ENCODE peak calls at places on chromosome 7, in seven cellular contexts. One of them, this sample, is unnamed.

GRCh38 chr7:82167568-82168314 is 275.8 kb downstream of the CACNA2D1 start:
- DNase-seq in lower lobe of right lung: no peak
- DNase-seq in cardiac muscle cell: peak; percentile 22
- DNase-seq in CD8-positive, alpha-beta T cell: no peak
- DNase-seq in MM.1S: no peak
- DNase-seq in fibroblast of mammary gland: no peak
- DNase-seq in cardiac fibroblast: peak; percentile 31
- DNase-seq in this sample: peak; percentile 18

GRCh38 chr7:14924398-14924797 is 21.8 kb upstream of the DGKB start:
- DNase-seq in cardiac muscle cell: peak; percentile 32
- DNase-seq in MM.1S: no peak
- DNase-seq in fibroblast of mammary gland: peak; percentile 23
- DNase-seq in cardiac fibroblast: peak; percentile 55
- DNase-seq in CD8-positive, alpha-beta T cell: no peak
- DNase-seq in lower lobe of right lung: no peak
- DNase-seq in this sample: peak; percentile 47

GRCh38 chr7:81264116-81264515 is 345.3 kb upstream of the SEMA3C start:
- DNase-seq in lower lobe of right lung: no peak
- DNase-seq in cardiac muscle cell: no peak
- DNase-seq in MM.1S: no peak
- DNase-seq in cardiac fibroblast: peak; percentile 57
- DNase-seq in CD8-positive, alpha-beta T cell: no peak
- DNase-seq in fibroblast of mammary gland: peak; percentile 2
- DNase-seq in this sample: no peak

GRCh38 chr7:44289341-44290249 is 35.8 kb downstream of the CAMK2B start:
- DNase-seq in fibroblast of mammary gland: no peak
- DNase-seq in lower lobe of right lung: peak; percentile 32
- DNase-seq in cardiac fibroblast: no peak
- DNase-seq in CD8-positive, alpha-beta T cell: no peak
- DNase-seq in cardiac muscle cell: peak; percentile 43
- DNase-seq in MM.1S: no peak
- DNase-seq in this sample: no peak

GRCh38 chr7:87960244-87960643 is 26.2 kb downstream of the ADAM22 start:
- DNase-seq in MM.1S: no peak
- DNase-seq in CD8-positive, alpha-beta T cell: no peak
- DNase-seq in lower lobe of right lung: no peak
- DNase-seq in fibroblast of mammary gland: no peak
- DNase-seq in cardiac fibroblast: no peak
- DNase-seq in cardiac muscle cell: no peak
- DNase-seq in this sample: no peak

GRCh38 chr7:44580945-44581344 is 1.1 kb downstream of the TMED4 start:
- DNase-seq in MM.1S: no peak
- DNase-seq in fibroblast of mammary gland: no peak
- DNase-seq in cardiac fibroblast: no peak
- DNase-seq in lower lobe of right lung: no peak
- DNase-seq in CD8-positive, alpha-beta T cell: no peak
- DNase-seq in cardiac muscle cell: no peak
- DNase-seq in this sample: no peak

GRCh38 chr7:24951441-24951840 is 28.5 kb downstream of the OSBPL3 start:
- DNase-seq in lower lobe of right lung: no peak
- DNase-seq in MM.1S: no peak
- DNase-seq in cardiac muscle cell: no peak
- DNase-seq in CD8-positive, alpha-beta T cell: no peak
- DNase-seq in fibroblast of mammary gland: no peak
- DNase-seq in cardiac fibroblast: no peak
- DNase-seq in this sample: no peak

GRCh38 chr7:17488829-17489228 is 190.4 kb downstream of the AHR start:
- DNase-seq in CD8-positive, alpha-beta T cell: no peak
- DNase-seq in lower lobe of right lung: no peak
- DNase-seq in MM.1S: no peak
- DNase-seq in cardiac fibroblast: no peak
- DNase-seq in cardiac muscle cell: no peak
- DNase-seq in fibroblast of mammary gland: no peak
- DNase-seq in this sample: no peak

GRCh38 chr7:132458685-132459084 is 117.6 kb downstream of the PLXNA4 start:
- DNase-seq in MM.1S: no peak
- DNase-seq in CD8-positive, alpha-beta T cell: no peak
- DNase-seq in lower lobe of right lung: no peak
- DNase-seq in fibroblast of mammary gland: no peak
- DNase-seq in cardiac fibroblast: no peak
- DNase-seq in cardiac muscle cell: no peak
- DNase-seq in this sample: no peak

DNA sequence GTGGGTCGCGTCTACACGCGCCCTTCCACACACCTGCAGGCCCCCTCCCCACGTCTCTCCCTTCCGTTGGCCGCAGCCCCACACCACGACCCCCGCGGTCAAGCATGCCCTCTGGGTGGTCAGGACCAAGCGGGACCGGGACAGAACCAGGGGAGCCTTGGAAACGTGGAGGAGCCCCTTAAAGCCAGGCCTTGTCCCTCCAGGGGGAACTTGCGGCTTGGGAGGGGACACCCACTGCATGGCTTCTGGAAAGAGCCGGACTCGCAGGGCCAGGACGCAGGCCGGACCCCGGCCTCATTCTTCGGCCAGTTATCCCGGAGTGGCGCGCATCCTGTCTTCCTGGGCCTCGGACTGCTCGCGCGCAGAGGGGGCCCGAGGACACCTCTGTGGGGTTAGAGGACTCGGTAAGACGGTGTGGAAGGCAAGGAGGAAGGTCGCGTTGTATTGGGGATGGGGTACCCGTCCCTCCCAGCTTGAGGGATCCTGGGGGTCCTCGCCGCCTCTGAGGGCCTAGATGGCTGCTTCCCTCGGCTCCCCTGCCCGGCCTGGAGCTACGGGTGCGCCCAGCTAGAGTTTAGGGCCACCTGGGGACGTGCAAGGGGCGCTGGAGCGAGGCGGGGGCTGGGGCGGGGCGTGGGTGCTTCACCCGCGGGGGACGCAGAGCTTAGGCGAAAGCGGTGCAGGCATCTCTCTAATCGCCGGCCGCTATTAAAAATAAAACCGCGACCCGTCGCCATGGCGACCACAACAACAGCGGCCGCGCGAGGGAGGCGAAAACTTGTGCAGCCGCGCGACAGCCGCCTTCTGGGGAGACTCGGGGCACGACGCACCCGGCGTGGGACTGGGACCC is 1.8 kb upstream of the PDGFA start:
- DNase-seq in fibroblast of mammary gland: peak; percentile 19
- DNase-seq in cardiac muscle cell: peak; percentile 65
- DNase-seq in lower lobe of right lung: peak; percentile 78
- DNase-seq in cardiac fibroblast: peak; percentile 57
- DNase-seq in MM.1S: no peak
- DNase-seq in CD8-positive, alpha-beta T cell: no peak
- DNase-seq in this sample: peak; percentile 22
- H3K4me3 ChIP-seq in fibroblast of mammary gland: no peak overlapping the region
- H3K4me3 ChIP-seq in cardiac muscle cell: peak overlapping the region; percentile 27
- H3K4me3 ChIP-seq in lower lobe of right lung: peak overlapping the region; percentile 57
- H3K4me3 ChIP-seq in cardiac fibroblast: peak overlapping the region; percentile 35
- H3K4me3 ChIP-seq in MM.1S: no peak overlapping the region
- H3K4me3 ChIP-seq in CD8-positive, alpha-beta T cell: no peak overlapping the region
- H3K4me3 ChIP-seq in this sample: peak overlapping the region; percentile 53

GRCh38 chr7:85159003-85159402 is 27.9 kb downstream of the SEMA3D start:
- DNase-seq in cardiac muscle cell: no peak
- DNase-seq in lower lobe of right lung: no peak
- DNase-seq in MM.1S: no peak
- DNase-seq in CD8-positive, alpha-beta T cell: no peak
- DNase-seq in cardiac fibroblast: no peak
- DNase-seq in fibroblast of mammary gland: no peak
- DNase-seq in this sample: no peak

GRCh38 chr7:85162743-85163142 is 24.1 kb downstream of the SEMA3D start:
- DNase-seq in lower lobe of right lung: no peak
- DNase-seq in cardiac muscle cell: peak; percentile 11
- DNase-seq in fibroblast of mammary gland: peak; percentile 38
- DNase-seq in MM.1S: no peak
- DNase-seq in cardiac fibroblast: peak; percentile 51
- DNase-seq in CD8-positive, alpha-beta T cell: no peak
- DNase-seq in this sample: peak; percentile 52

GRCh38 chr7:85165263-85165662 is 21.6 kb downstream of the SEMA3D start:
- DNase-seq in cardiac fibroblast: no peak
- DNase-seq in fibroblast of mammary gland: no peak
- DNase-seq in MM.1S: no peak
- DNase-seq in cardiac muscle cell: no peak
- DNase-seq in lower lobe of right lung: no peak
- DNase-seq in CD8-positive, alpha-beta T cell: no peak
- DNase-seq in this sample: no peak

GRCh38 chr7:85156661-85157213 is 30.1 kb downstream of the SEMA3D start:
- DNase-seq in MM.1S: no peak
- DNase-seq in cardiac muscle cell: no peak
- DNase-seq in CD8-positive, alpha-beta T cell: no peak
- DNase-seq in cardiac fibroblast: no peak
- DNase-seq in lower lobe of right lung: no peak
- DNase-seq in fibroblast of mammary gland: no peak
- DNase-seq in this sample: no peak

GRCh38 chr7:85160223-85160622 is 26.6 kb downstream of the SEMA3D start:
- DNase-seq in lower lobe of right lung: no peak
- DNase-seq in cardiac muscle cell: no peak
- DNase-seq in cardiac fibroblast: peak; percentile 58
- DNase-seq in MM.1S: peak; percentile 25
- DNase-seq in CD8-positive, alpha-beta T cell: no peak
- DNase-seq in fibroblast of mammary gland: peak; percentile 68
- DNase-seq in this sample: peak; percentile 44
- H3K4me3 ChIP-seq in lower lobe of right lung: no peak overlapping the region
- H3K4me3 ChIP-seq in cardiac muscle cell: no peak overlapping the region
- H3K4me3 ChIP-seq in cardiac fibroblast: peak overlapping the region; percentile 37
- H3K4me3 ChIP-seq in MM.1S: no peak overlapping the region
- H3K4me3 ChIP-seq in CD8-positive, alpha-beta T cell: no peak overlapping the region
- H3K4me3 ChIP-seq in fibroblast of mammary gland: no peak overlapping the region
- H3K4me3 ChIP-seq in this sample: peak overlapping the region; percentile 31

GRCh38 chr7:156614434-156615264 is 25.9 kb upstream of the RNF32 start:
- DNase-seq in cardiac fibroblast: no peak
- DNase-seq in fibroblast of mammary gland: no peak
- DNase-seq in lower lobe of right lung: no peak
- DNase-seq in MM.1S: no peak
- DNase-seq in CD8-positive, alpha-beta T cell: no peak
- DNase-seq in cardiac muscle cell: no peak
- DNase-seq in this sample: no peak

GRCh38 chr7:156617215-156617614 is 23.4 kb upstream of the RNF32 start:
- DNase-seq in fibroblast of mammary gland: no peak
- DNase-seq in MM.1S: no peak
- DNase-seq in cardiac muscle cell: no peak
- DNase-seq in cardiac fibroblast: no peak
- DNase-seq in lower lobe of right lung: no peak
- DNase-seq in CD8-positive, alpha-beta T cell: no peak
- DNase-seq in this sample: no peak

GRCh38 chr7:156618791-156619367 is 21.7 kb upstream of the RNF32 start:
- DNase-seq in MM.1S: no peak
- DNase-seq in fibroblast of mammary gland: no peak
- DNase-seq in lower lobe of right lung: no peak
- DNase-seq in cardiac muscle cell: no peak
- DNase-seq in cardiac fibroblast: no peak
- DNase-seq in CD8-positive, alpha-beta T cell: no peak
- DNase-seq in this sample: no peak

GRCh38 chr7:156618078-156618790 is 22.3 kb upstream of the RNF32 start:
- DNase-seq in cardiac muscle cell: no peak
- DNase-seq in MM.1S: no peak
- DNase-seq in CD8-positive, alpha-beta T cell: no peak
- DNase-seq in cardiac fibroblast: no peak
- DNase-seq in lower lobe of right lung: no peak
- DNase-seq in fibroblast of mammary gland: no peak
- DNase-seq in this sample: no peak

DNA sequence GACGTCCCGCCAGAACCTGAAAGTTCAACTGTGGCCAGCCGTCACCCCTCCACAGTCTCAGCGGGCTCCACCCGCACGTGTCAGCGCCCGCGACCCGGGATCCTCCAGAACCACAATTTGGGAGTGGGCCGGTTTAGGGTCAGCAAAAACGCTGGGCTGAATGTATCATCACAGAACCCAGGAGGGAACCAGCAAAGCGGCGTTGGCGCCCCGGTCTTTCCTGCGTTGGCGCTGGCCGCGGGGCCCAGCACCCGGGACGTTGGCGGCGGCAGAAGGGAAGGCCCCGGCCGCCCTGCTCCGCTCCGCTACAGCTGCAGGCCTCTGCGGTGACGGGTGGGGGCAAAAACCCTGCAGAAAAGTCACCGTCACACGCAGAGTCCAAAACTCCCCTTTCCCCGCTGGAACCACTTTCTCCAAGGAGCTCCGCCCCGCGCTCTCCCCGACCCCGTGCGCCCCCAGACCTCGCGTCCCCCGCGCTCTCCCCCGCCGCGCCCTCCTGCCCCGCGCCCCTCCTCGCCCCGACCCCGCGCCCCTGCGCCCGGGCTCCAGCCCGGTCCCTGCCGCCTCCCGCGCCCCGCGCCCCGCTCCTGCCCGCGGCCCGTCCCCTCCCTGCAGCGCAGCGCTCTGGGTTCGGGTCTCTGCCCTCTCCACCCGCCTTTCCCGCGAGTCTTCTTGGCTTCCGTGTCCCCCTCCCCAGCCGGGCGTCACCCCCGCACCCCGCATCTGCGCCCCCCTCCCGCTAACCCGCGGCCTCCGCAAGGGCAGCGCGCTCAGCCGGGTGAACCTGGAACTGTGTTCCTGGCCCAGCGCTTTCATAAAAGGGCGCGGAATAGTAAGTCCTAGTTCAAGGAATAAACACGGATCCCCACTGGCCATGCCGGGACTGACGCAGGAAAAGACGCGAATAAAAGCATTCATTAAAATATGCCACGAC is 24.0 kb upstream of the RNF32 start:
- DNase-seq in fibroblast of mammary gland: no peak
- DNase-seq in lower lobe of right lung: no peak
- DNase-seq in cardiac muscle cell: no peak
- DNase-seq in CD8-positive, alpha-beta T cell: no peak
- DNase-seq in MM.1S: no peak
- DNase-seq in cardiac fibroblast: no peak
- DNase-seq in this sample: no peak
- H3K4me3 ChIP-seq in fibroblast of mammary gland: no peak overlapping the region
- H3K4me3 ChIP-seq in lower lobe of right lung: peak overlapping the region; percentile 53
- H3K4me3 ChIP-seq in cardiac muscle cell: peak overlapping the region; percentile 25
- H3K4me3 ChIP-seq in CD8-positive, alpha-beta T cell: no peak overlapping the region
- H3K4me3 ChIP-seq in MM.1S: no peak overlapping the region
- H3K4me3 ChIP-seq in cardiac fibroblast: no peak overlapping the region
- H3K4me3 ChIP-seq in this sample: no peak overlapping the region

DNA sequence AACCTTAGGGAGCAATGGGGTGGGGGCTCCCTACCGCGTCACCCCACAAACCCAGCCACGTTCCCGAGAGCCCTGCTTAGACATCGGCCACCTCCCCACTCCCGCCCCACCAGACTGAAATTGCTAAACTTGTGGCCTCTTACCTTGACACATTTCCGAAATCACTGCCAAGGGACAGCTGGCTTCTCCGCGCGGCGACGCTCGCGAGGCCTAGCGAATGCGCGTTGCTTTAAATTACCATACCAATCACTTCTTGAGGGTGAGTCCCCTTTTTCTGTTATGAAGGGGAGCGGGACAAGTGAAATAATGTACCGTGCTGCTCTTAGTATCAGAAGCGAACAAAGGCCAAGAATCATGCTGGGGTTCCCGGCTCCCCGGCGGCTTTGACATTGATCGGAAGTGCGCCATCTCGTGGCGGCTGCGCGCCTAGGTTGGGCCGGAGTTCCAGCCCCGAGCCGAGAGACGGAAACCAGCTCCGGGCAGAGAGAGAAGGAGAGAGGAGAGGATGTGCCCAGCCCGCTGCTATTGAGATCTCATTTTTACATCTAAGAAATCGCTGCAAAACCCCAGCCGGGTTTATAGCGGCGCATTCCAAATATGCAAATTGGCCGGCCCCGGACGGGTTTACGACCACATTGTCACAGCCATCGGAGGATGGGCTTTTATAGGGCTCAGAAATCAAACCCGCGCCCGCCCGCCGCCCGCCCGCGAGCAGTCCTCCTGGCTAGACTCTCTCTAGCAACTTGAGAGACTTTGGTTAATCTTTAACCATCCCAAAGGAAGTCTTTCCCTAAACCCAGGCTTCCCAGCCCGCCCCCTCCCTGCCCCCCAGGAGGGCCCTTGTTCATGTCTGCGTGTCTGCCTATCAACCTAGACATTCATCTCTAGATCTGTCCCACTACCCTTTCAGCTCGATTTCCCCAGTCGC is 5.3 kb downstream of the HOXA11 start:
- DNase-seq in MM.1S: no peak
- DNase-seq in CD8-positive, alpha-beta T cell: peak; percentile 56
- DNase-seq in lower lobe of right lung: peak; percentile 76
- DNase-seq in fibroblast of mammary gland: peak; percentile 69
- DNase-seq in cardiac fibroblast: peak; percentile 50
- DNase-seq in cardiac muscle cell: peak; percentile 63
- DNase-seq in this sample: peak; percentile 52
- H3K4me3 ChIP-seq in MM.1S: no peak overlapping the region
- H3K4me3 ChIP-seq in CD8-positive, alpha-beta T cell: no peak overlapping the region
- H3K4me3 ChIP-seq in lower lobe of right lung: peak overlapping the region; percentile 18
- H3K4me3 ChIP-seq in fibroblast of mammary gland: peak overlapping the region; percentile 29
- H3K4me3 ChIP-seq in cardiac fibroblast: no peak overlapping the region
- H3K4me3 ChIP-seq in cardiac muscle cell: no peak overlapping the region
- H3K4me3 ChIP-seq in this sample: peak overlapping the region; percentile 17

This sample was measured in fibroblast of the aortic adventitia.